ENCODE peak calls at places on chromosomes 3 and 15, in four cellular contexts. One of them, this sample, is unnamed.

GRCh38 chr15:67164811-67165652 is 89.4 kb downstream of the AAGAB start:
- DNase-seq in HEK293T: no peak
- DNase-seq in K562: no peak
- DNase-seq in HepG2: no peak
- DNase-seq in this sample: peak

GRCh38 chr15:42549782-42550392 is 1.2 kb downstream of the HAUS2 start:
- DNase-seq in HEK293T: no peak
- DNase-seq in K562: no peak
- DNase-seq in HepG2: no peak
- DNase-seq in this sample: no peak

GRCh38 chr3:139574026-139574947 is 34.7 kb upstream of the RBP1 start:
- DNase-seq in HEK293T: no peak
- DNase-seq in K562: no peak
- DNase-seq in HepG2: no peak
- DNase-seq in this sample: no peak

GRCh38 chr15:31374489-31374888 is 47.9 kb downstream of the KLF13 start:
- DNase-seq in HEK293T: no peak
- DNase-seq in K562: no peak
- DNase-seq in HepG2: no peak
- DNase-seq in this sample: no peak

GRCh38 chr3:185332026-185332735 is 30.8 kb upstream of the MAP3K13 start:
- DNase-seq in HEK293T: no peak
- DNase-seq in K562: no peak
- DNase-seq in HepG2: peak
- DNase-seq in this sample: no peak

GRCh38 chr3:50364573-50365079 is 5.3 kb upstream of the TMEM115 start:
- DNase-seq in HEK293T: no peak
- DNase-seq in K562: peak
- DNase-seq in HepG2: no peak
- DNase-seq in this sample: peak

GRCh38 chr3:33722626-33723370 is 4.7 kb upstream of the CLASP2 start:
- DNase-seq in HEK293T: no peak
- DNase-seq in K562: no peak
- DNase-seq in HepG2: no peak
- DNase-seq in this sample: no peak

GRCh38 chr3:79767194-79767952 is 425 bp downstream of the ROBO1 start:
- DNase-seq in HEK293T: peak
- DNase-seq in K562: no peak
- DNase-seq in HepG2: no peak
- DNase-seq in this sample: peak

GRCh38 chr15:37220949-37221670 is 120.8 kb upstream of the MEIS2 start:
- DNase-seq in HEK293T: no peak
- DNase-seq in K562: no peak
- DNase-seq in HepG2: no peak
- DNase-seq in this sample: no peak

GRCh38 chr15:67750371-67750770 is 74.9 kb upstream of the SKOR1 start:
- DNase-seq in HEK293T: no peak
- DNase-seq in K562: no peak
- DNase-seq in HepG2: no peak
- DNase-seq in this sample: no peak

DNA sequence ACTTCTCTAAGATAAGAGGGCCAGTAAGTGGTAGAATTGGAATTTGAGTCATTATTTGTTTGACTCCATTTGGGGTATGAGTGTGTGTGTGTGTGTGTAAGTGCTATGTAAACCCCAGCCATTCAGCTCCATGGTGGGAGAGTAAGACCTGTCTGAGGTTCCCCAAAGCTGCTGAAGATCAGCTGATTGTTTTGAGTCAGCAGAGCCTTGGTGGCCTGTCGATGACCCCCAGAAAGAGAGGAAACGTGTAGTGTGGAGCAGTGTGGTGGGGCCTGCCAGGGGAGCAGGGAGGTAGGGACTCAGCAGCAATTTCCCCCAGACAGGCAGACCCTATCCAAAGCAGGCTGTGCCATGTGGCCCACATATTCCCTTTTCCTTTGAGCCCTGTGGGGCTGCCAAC is 5.3 kb downstream of the DVL3 start:
- DNase-seq in HEK293T: no peak
- DNase-seq in K562: no peak
- DNase-seq in HepG2: no peak
- DNase-seq in this sample: no peak
- TF ChIP-seq SP1 in HEK293T: no peak
- TF ChIP-seq SP1 in K562: no peak
- TF ChIP-seq SP1 in HepG2: no peak
- TF ChIP-seq SP1 in this sample: no peak

GRCh38 chr3:187568171-187568570 is 102.0 kb downstream of the SST start:
- DNase-seq in HEK293T: no peak
- DNase-seq in K562: no peak
- DNase-seq in HepG2: no peak
- DNase-seq in this sample: no peak

GRCh38 chr3:187567026-187567425 is 103.2 kb downstream of the SST start:
- DNase-seq in HEK293T: no peak
- DNase-seq in K562: no peak
- DNase-seq in HepG2: no peak
- DNase-seq in this sample: no peak

GRCh38 chr3:187567741-187568140 is 102.5 kb downstream of the SST start:
- DNase-seq in HEK293T: no peak
- DNase-seq in K562: no peak
- DNase-seq in HepG2: peak
- DNase-seq in this sample: no peak

GRCh38 chr3:187571701-187572100 is 98.5 kb downstream of the SST start:
- DNase-seq in HEK293T: no peak
- DNase-seq in K562: no peak
- DNase-seq in HepG2: no peak
- DNase-seq in this sample: no peak

GRCh38 chr3:187572431-187572830 is 97.8 kb downstream of the SST start:
- DNase-seq in HEK293T: no peak
- DNase-seq in K562: no peak
- DNase-seq in HepG2: no peak
- DNase-seq in this sample: no peak
- TF ChIP-seq ELF4 in HEK293T: no peak
- TF ChIP-seq ELF4 in K562: no peak
- TF ChIP-seq ELF4 in HepG2: no peak
- TF ChIP-seq ELF4 in this sample: no peak

DNA sequence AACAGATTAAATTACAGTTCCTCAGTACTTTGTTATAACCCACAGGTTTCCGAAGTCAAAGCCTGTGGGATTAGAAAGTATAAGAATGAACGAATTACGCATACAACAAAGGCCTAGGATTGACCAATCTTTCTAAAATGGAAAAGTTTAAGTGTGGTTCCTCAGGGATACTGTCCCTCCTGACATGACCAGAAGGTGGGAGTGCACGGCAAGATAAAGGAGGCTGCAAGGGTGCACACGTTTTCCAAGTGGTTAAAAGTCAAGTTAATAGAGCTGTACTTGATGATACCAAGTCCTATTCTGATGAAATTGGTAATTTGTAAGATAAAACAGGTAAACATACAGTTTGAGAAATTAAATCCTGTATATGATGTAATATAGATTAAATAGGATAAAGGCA is 96.2 kb downstream of the ALDH1A2 start:
- DNase-seq in HEK293T: peak
- DNase-seq in K562: no peak
- DNase-seq in HepG2: no peak
- DNase-seq in this sample: no peak
- TF ChIP-seq SP1 in HEK293T: no peak
- TF ChIP-seq SP1 in K562: no peak
- TF ChIP-seq SP1 in HepG2: no peak
- TF ChIP-seq SP1 in this sample: no peak

DNA sequence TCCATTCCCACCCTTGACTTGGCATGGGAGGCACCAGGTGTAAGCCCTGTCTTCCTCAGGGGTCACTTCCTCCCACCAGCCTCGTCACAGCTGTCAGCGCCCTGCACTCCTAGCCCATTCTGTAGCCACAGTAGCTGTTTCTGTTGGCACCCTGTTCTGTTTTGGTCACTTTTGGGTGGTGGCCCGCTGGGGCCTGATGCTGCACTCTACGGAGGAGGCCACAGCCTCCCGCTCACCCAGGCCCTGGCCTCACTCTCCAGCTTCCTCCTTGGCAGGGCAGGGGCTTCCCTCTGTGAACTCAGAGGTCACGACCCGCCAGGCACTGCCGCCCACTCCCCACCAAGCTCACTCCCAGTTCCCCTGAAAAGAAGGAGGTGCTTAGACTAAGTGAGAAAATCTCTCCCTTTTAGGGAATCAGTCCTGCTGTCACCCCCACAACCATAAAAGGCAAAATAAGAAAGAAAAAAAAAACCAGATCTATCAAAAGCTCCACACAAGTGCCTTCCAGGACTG is 68.4 kb downstream of the MGLL start:
- DNase-seq in HEK293T: no peak
- DNase-seq in K562: no peak
- DNase-seq in HepG2: no peak
- DNase-seq in this sample: no peak
- TF ChIP-seq ELF4 in HEK293T: no peak
- TF ChIP-seq ELF4 in K562: no peak
- TF ChIP-seq ELF4 in HepG2: no peak
- TF ChIP-seq ELF4 in this sample: no peak

GRCh38 chr3:189132125-189132744 is 39.5 kb upstream of the TPRG1 start:
- DNase-seq in HEK293T: no peak
- DNase-seq in K562: no peak
- DNase-seq in HepG2: peak
- DNase-seq in this sample: no peak
- TF ChIP-seq SP1 in HEK293T: no peak
- TF ChIP-seq SP1 in K562: no peak
- TF ChIP-seq SP1 in HepG2: no peak
- TF ChIP-seq SP1 in this sample: no peak

This sample was measured in WTC11.